ENCODE peak calls at places on chromosomes 2 and 18, in nine cellular contexts. Z is activated naive CD8-positive, alpha-beta T cell treated with anti-CD3 and anti-CD28 coated beads, Interleukin-2, amount 50 U/mL, for 24 hours; P is activated naive CD4-positive, alpha-beta T cell treated with anti-CD3 and anti-CD28 coated beads for 36 hours; T is left kidney; K is esophagus squamous epithelium; Q is Daoy; Y is NCI-H2081; W is stimulated activated CD4-positive, alpha-beta T cell treated with anti-CD3 and anti-CD28 coated beads, TNF-alpha, amount 100 ng/mL, for 4 hours; S is EL. D is an unnamed sample.

GRCh38 chr2:188189356-188189755 is 102.3 kb upstream of the GULP1 start:
- DNase-seq in Z (no peak), P (no peak), T (no peak), K (no peak), Q (peak; percentile 66), Y (no peak), W (no peak), S (peak; percentile 41), D (no peak)

GRCh38 chr18:66316708-66317107 is 287.2 kb downstream of the CDH19 start:
- DNase-seq in Z (no peak), P (no peak), T (peak; percentile 90), K (no peak), Q (no peak), Y (no peak), W (no peak), S (no peak), D (no peak)

GRCh38 chr2:127043367-127044164 is 63.4 kb downstream of the BIN1 start:
- DNase-seq in Z (no peak), P (no peak), T (peak; percentile 70), K (no peak), Q (no peak), Y (no peak), W (no peak), S (no peak), D (no peak)

GRCh38 chr2:219180961-219181360 is 2.9 kb downstream of the RETREG2 start:
- DNase-seq in Z (no peak), P (no peak), T (no peak), K (no peak), Q (no peak), Y (no peak), W (no peak), S (no peak), D (no peak)

GRCh38 chr2:138630164-138630563 is 128.6 kb downstream of the SPOPL start:
- DNase-seq in Z (no peak), P (no peak), T (no peak), K (no peak), Q (no peak), Y (no peak), W (no peak), S (no peak), D (no peak)

GRCh38 chr18:30616414-30616813 is 426.1 kb downstream of the DSC3 start:
- DNase-seq in Z (no peak), P (no peak), T (no peak), K (no peak), Q (no peak), Y (no peak), W (no peak), S (no peak), D (no peak)

GRCh38 chr18:48407358-48407757 is 1.8 kb downstream of the ZBTB7C start:
- DNase-seq in Z (no peak), P (no peak), T (no peak), K (no peak), Q (no peak), Y (no peak), W (no peak), S (no peak), D (no peak)

GRCh38 chr2:191020742-191021381 is 6.9 kb upstream of the STAT1 start:
- DNase-seq in Z (peak; percentile 54), P (peak; percentile 61), T (no peak), K (no peak), Q (peak; percentile 60), Y (no peak), W (no peak), S (peak; percentile 77), D (no peak)

GRCh38 chr18:75207298-75208054 is 1.5 kb downstream of the PTGR3 start:
- DNase-seq in Z (peak; percentile 35), P (no peak), T (peak; percentile 74), K (no peak), Q (peak; percentile 18), Y (peak; percentile 11), W (no peak), S (peak; percentile 72), D (no peak)

GRCh38 chr2:132009177-132009873 is 152.4 kb downstream of the ANKRD30BL start:
- DNase-seq in Z (no peak), P (no peak), T (peak; percentile 0), K (no peak), Q (no peak), Y (no peak), W (no peak), S (no peak), D (no peak)

GRCh38 chr2:20135631-20136050 is 84.2 kb upstream of the LAPTM4A start:
- DNase-seq in Z (peak; percentile 40), P (peak; percentile 50), T (peak; percentile 91), K (no peak), Q (peak; percentile 73), Y (no peak), W (peak; percentile 5), S (peak; percentile 64), D (peak; percentile 75)

GRCh38 chr2:185473838-185474237 is 264.8 kb upstream of the FSIP2 start:
- DNase-seq in Z (no peak), P (no peak), T (no peak), K (no peak), Q (no peak), Y (no peak), W (no peak), S (no peak), D (no peak)

D was measured in NCI-H1694.